ENCODE peak calls at places on chromosomes 3 and 15, in four cellular contexts. One of them, this sample, is unnamed.

GRCh38 chr3:127628426-127628787 is 578 bp upstream of the PODXL2 start:
- DNase-seq in HepG2: no peak
- DNase-seq in GM06990: no peak
- DNase-seq in coronary artery: no peak
- DNase-seq in this sample: no peak

GRCh38 chr3:37992271-37993066 is 1.9 kb downstream of the VILL start:
- DNase-seq in coronary artery: peak
- DNase-seq in HepG2: peak
- DNase-seq in GM06990: no peak
- DNase-seq in this sample: no peak

GRCh38 chr3:59777559-59778178 is 727.8 kb upstream of the CFAP20DC start:
- DNase-seq in coronary artery: no peak
- DNase-seq in HepG2: no peak
- DNase-seq in GM06990: peak
- DNase-seq in this sample: no peak

GRCh38 chr3:27221264-27221932 is 147.8 kb downstream of the NEK10 start:
- DNase-seq in HepG2: no peak
- DNase-seq in GM06990: no peak
- DNase-seq in coronary artery: no peak
- DNase-seq in this sample: no peak

GRCh38 chr3:52090131-52090548 is 33.8 kb upstream of the DUSP7 start:
- DNase-seq in coronary artery: peak
- DNase-seq in HepG2: no peak
- DNase-seq in GM06990: no peak
- DNase-seq in this sample: no peak

GRCh38 chr3:157624801-157625200 is 121.6 kb upstream of the VEPH1 start:
- DNase-seq in GM06990: no peak
- DNase-seq in coronary artery: no peak
- DNase-seq in HepG2: no peak
- DNase-seq in this sample: no peak

GRCh38 chr15:77981281-77982126 is 96.0 kb downstream of the TBC1D2B start:
- DNase-seq in coronary artery: no peak
- DNase-seq in HepG2: no peak
- DNase-seq in GM06990: no peak
- DNase-seq in this sample: no peak

GRCh38 chr3:15514663-15515357 is 6.7 kb downstream of the COLQ start:
- DNase-seq in GM06990: no peak
- DNase-seq in coronary artery: no peak
- DNase-seq in HepG2: no peak
- DNase-seq in this sample: no peak

GRCh38 chr3:58084166-58084565 is 75.9 kb downstream of the FLNB start:
- DNase-seq in HepG2: no peak
- DNase-seq in GM06990: no peak
- DNase-seq in coronary artery: no peak
- DNase-seq in this sample: no peak

GRCh38 chr15:69032703-69033373 is 18.3 kb downstream of the NOX5 start:
- DNase-seq in GM06990: no peak
- DNase-seq in HepG2: no peak
- DNase-seq in coronary artery: no peak
- DNase-seq in this sample: no peak

GRCh38 chr3:104438761-104439160 is 927.9 kb upstream of the ALCAM start:
- DNase-seq in HepG2: no peak
- DNase-seq in GM06990: no peak
- DNase-seq in coronary artery: no peak
- DNase-seq in this sample: no peak

GRCh38 chr3:194013928-194014327 is 122.0 kb upstream of the HES1 start:
- DNase-seq in HepG2: no peak
- DNase-seq in coronary artery: no peak
- DNase-seq in GM06990: no peak
- DNase-seq in this sample: no peak

GRCh38 chr3:169104541-169104940 is 559.0 kb downstream of the MECOM start:
- DNase-seq in GM06990: no peak
- DNase-seq in coronary artery: no peak
- DNase-seq in HepG2: no peak
- DNase-seq in this sample: no peak

GRCh38 chr15:27864719-27865118 is 234.4 kb downstream of the OCA2 start:
- DNase-seq in GM06990: no peak
- DNase-seq in coronary artery: no peak
- DNase-seq in HepG2: no peak
- DNase-seq in this sample: no peak

GRCh38 chr3:5583920-5584319 is 396.4 kb downstream of the EDEM1 start:
- DNase-seq in coronary artery: no peak
- DNase-seq in GM06990: no peak
- DNase-seq in HepG2: no peak
- DNase-seq in this sample: no peak

GRCh38 chr3:170809021-170809974 is 60.7 kb downstream of the RPL22L1 start:
- DNase-seq in HepG2: peak
- DNase-seq in coronary artery: no peak
- DNase-seq in GM06990: no peak
- DNase-seq in this sample: no peak

GRCh38 chr3:115022214-115022613 is 124.9 kb downstream of the ZBTB20 start:
- DNase-seq in GM06990: no peak
- DNase-seq in coronary artery: no peak
- DNase-seq in HepG2: no peak
- DNase-seq in this sample: no peak

GRCh38 chr3:148149556-148149955 is 548.1 kb upstream of the AGTR1 start:
- DNase-seq in HepG2: no peak
- DNase-seq in coronary artery: no peak
- DNase-seq in GM06990: no peak
- DNase-seq in this sample: no peak

GRCh38 chr15:28913171-28913765 is 27.5 kb downstream of the APBA2 start:
- DNase-seq in HepG2: no peak
- DNase-seq in coronary artery: no peak
- DNase-seq in GM06990: no peak
- DNase-seq in this sample: no peak

GRCh38 chr3:181302960-181303359 is 313.4 kb upstream of the DNAJC19 start:
- DNase-seq in coronary artery: no peak
- DNase-seq in GM06990: no peak
- DNase-seq in HepG2: no peak
- DNase-seq in this sample: no peak

GRCh38 chr15:68802373-68802772 is 18.3 kb downstream of the ANP32A start:
- DNase-seq in GM06990: no peak
- DNase-seq in coronary artery: no peak
- DNase-seq in HepG2: no peak
- DNase-seq in this sample: no peak

GRCh38 chr3:144182501-144182900 is 210.9 kb downstream of the DIPK2A start:
- DNase-seq in GM06990: no peak
- DNase-seq in HepG2: no peak
- DNase-seq in coronary artery: no peak
- DNase-seq in this sample: no peak

GRCh38 chr3:82259994-82260393 is 498.5 kb upstream of the GBE1 start:
- DNase-seq in HepG2: no peak
- DNase-seq in coronary artery: no peak
- DNase-seq in GM06990: no peak
- DNase-seq in this sample: no peak

GRCh38 chr3:151197981-151198767 is 4.8 kb downstream of the GPR171 start:
- DNase-seq in GM06990: no peak
- DNase-seq in coronary artery: no peak
- DNase-seq in HepG2: peak
- DNase-seq in this sample: no peak

GRCh38 chr3:171497546-171497945 is 37.3 kb upstream of the TNIK start:
- DNase-seq in GM06990: no peak
- DNase-seq in HepG2: no peak
- DNase-seq in coronary artery: no peak
- DNase-seq in this sample: no peak

GRCh38 chr3:192514081-192514753 is 213.1 kb downstream of the FGF12 start:
- DNase-seq in HepG2: no peak
- DNase-seq in GM06990: peak
- DNase-seq in coronary artery: no peak
- DNase-seq in this sample: no peak

GRCh38 chr3:168024537-168024941 is 71.2 kb downstream of the GOLIM4 start:
- DNase-seq in coronary artery: no peak
- DNase-seq in GM06990: no peak
- DNase-seq in HepG2: no peak
- DNase-seq in this sample: no peak

GRCh38 chr3:184636774-184637316 is 75.0 kb downstream of the MAGEF1 start:
- DNase-seq in coronary artery: no peak
- DNase-seq in HepG2: no peak
- DNase-seq in GM06990: no peak
- DNase-seq in this sample: peak

GRCh38 chr3:16916840-16917239 is 32.1 kb downstream of the PLCL2 start:
- DNase-seq in coronary artery: no peak
- DNase-seq in GM06990: no peak
- DNase-seq in HepG2: no peak
- DNase-seq in this sample: no peak

GRCh38 chr3:124272611-124273151 is 280.8 kb upstream of the ROPN1 start:
- DNase-seq in HepG2: no peak
- DNase-seq in GM06990: no peak
- DNase-seq in coronary artery: peak
- DNase-seq in this sample: no peak

DNA sequence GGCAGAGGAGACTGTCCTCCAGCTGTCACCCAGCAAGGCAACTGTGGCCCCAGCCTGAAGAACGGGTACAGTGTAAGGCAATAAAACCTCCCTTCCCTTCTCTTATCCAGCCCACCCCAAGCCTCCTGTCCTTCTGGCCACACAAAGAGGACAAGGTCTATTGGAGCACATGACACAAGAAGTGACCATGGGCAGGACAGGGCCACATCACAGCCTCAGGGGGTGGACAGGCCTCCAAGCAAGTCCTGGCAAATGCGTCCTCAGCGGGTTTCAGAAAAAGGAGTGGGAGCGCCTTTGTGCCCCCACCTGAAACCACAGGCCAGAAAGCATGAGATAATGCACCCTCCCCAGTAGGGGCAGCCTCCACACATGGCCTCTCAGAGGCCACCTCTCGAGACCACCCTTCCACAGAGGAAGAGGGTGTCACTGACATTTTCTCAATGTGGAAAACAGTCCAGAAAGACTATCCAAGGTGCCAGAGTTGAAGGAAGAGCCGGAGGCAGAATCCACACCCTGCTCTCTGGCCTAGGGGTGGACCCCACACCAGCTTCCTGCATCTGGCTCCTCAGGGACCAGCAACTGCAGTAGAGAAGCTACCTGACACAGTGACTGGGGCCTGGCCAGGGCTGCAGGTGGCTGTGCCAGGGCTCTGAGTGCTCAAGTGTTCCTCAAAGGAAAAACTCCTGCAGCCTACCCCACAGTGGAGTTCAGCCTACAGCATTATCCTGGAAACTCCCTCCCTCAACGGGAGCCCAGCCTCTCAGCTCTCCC is 43.9 kb downstream of the CCDC12 start:
- DNase-seq in HepG2: no peak
- DNase-seq in coronary artery: no peak
- DNase-seq in GM06990: no peak
- DNase-seq in this sample: no peak
- TF ChIP-seq CTCF in HepG2: no peak
- TF ChIP-seq CTCF in coronary artery: no peak
- TF ChIP-seq CTCF in GM06990: peak
- TF ChIP-seq CTCF in this sample: no peak

GRCh38 chr3:28349397-28350000 is 875 bp upstream of the AZI2 start:
- DNase-seq in GM06990: no peak
- DNase-seq in coronary artery: no peak
- DNase-seq in HepG2: no peak
- DNase-seq in this sample: no peak

GRCh38 chr3:28347374-28348285 is 891 bp upstream of the ZCWPW2 start:
- DNase-seq in coronary artery: peak
- DNase-seq in HepG2: no peak
- DNase-seq in GM06990: no peak
- DNase-seq in this sample: no peak

GRCh38 chr3:28345690-28346089 is 2.8 kb upstream of the ZCWPW2 start:
- DNase-seq in HepG2: no peak
- DNase-seq in GM06990: no peak
- DNase-seq in coronary artery: no peak
- DNase-seq in this sample: no peak

GRCh38 chr3:28348637-28349396 is at the start of the genes AZI2 and ZCWPW2:
- DNase-seq in HepG2: peak
- DNase-seq in coronary artery: peak
- DNase-seq in GM06990: peak
- DNase-seq in this sample: peak

DNA sequence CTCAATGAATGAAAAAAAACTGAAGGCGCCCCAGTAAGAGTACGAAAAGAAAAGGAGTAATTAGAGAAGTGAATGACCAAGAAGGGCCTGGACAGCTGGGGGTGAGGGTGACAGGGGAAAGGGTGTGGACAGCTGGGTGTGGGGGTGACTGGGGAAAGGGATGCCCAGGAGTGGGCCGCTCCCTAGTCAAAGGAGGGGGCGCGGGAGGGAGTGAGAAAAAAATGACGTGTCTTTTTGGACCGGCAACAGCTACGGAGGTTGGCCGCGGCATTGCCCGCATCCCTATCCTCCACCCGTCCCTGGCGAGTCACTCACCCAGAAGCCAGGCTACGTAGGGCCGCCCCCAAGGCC is 260 bp upstream of the ZCWPW2 start:
- DNase-seq in HepG2: no peak
- DNase-seq in GM06990: no peak
- DNase-seq in coronary artery: no peak
- DNase-seq in this sample: no peak
- TF ChIP-seq CTCF in HepG2: no peak
- TF ChIP-seq CTCF in GM06990: no peak
- TF ChIP-seq CTCF in coronary artery: no peak
- TF ChIP-seq CTCF in this sample: no peak

DNA sequence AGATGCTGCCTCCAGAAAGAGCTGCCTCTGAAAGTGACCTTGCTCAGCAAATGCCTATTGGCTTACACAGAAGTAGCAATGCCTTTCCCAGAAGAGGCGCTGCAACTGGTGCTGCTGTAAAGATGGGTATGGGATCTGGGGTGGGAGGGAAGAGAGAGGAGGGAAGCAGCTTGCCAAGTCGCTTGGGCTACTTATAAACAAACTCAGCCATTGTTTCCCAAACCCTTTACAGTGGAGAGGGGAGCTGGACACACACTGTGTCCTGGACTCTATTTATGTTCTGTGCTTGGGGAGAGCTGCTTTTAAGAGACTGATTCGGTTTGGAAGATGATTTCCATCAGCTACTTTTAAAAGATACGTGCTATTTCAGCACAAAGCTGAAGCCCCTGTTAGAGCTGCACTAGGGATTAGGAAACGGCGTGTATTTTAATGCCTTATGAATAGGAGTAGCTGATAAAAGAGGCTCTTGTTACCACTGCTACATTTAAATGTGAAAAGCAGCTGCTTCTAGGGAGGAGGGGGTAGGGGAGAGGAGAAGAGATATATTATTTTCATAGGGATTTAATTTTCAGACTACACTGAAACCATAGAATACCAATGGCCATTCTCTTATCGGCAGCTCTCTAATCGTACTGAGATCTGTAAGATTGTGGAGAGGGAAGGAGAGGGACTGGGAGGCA is 440.6 kb downstream of the MCTP2 start:
- DNase-seq in GM06990: no peak
- DNase-seq in HepG2: no peak
- DNase-seq in coronary artery: no peak
- DNase-seq in this sample: no peak
- TF ChIP-seq CTCF in GM06990: no peak
- TF ChIP-seq CTCF in HepG2: no peak
- TF ChIP-seq CTCF in coronary artery: no peak
- TF ChIP-seq CTCF in this sample: no peak

DNA sequence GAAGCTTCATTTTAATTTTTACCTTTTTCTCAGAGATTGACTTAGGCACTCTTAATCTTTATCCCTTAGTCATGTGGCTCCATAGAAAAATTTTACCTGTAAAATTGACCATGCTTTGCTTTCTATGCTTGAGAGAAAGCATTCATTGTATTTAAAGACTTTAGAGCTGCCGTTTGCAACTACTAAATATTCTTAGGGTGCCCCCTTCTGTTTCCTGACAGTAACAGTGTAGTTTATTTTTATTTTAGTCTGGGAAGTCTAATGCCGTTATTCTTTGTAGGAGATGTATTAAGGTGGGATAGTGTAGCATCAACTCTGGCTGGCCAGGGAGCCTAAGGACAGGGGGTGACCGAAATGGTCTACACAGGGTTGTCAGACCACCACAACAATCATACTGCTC is 84.5 kb upstream of the SYNPR start:
- DNase-seq in HepG2: peak
- DNase-seq in coronary artery: no peak
- DNase-seq in GM06990: no peak
- DNase-seq in this sample: no peak
- TF ChIP-seq CTCF in HepG2: peak
- TF ChIP-seq CTCF in coronary artery: no peak
- TF ChIP-seq CTCF in GM06990: peak
- TF ChIP-seq CTCF in this sample: peak